ENCODE peak calls at places on chromosome 22, in five cellular contexts. C is NCI-H460, D is progenitor cell of endocrine pancreas, M is anterior cingulate cortex, J is NCI-H1092 treated with DMSO at 0.1 percent for 48 hours. O is an unnamed sample.

GRCh38 chr22:37563153-37564081 is 3.1 kb downstream of the CDC42EP1 start:
- DNase-seq in J (no peak), M (peak), D (no peak), C (no peak), O (peak)

GRCh38 chr22:49303781-49304461 is 523.8 kb downstream of the BRD1 start:
- DNase-seq in J (no peak), C (no peak), M (no peak), D (peak), O (no peak)

GRCh38 chr22:21606775-21607174 is 23.0 kb downstream of the YDJC start:
- DNase-seq in C (no peak), D (no peak), J (no peak), M (no peak), O (no peak)

GRCh38 chr22:39299829-39300178 is 19.6 kb downstream of the RPL3 start:
- DNase-seq in D (no peak), J (no peak), M (no peak), C (no peak), O (no peak)

GRCh38 chr22:41596776-41597634 is 7.4 kb upstream of the PMM1 start:
- DNase-seq in J (peak), D (peak), C (peak), M (no peak), O (peak)

GRCh38 chr22:30398685-30399680 is 2.2 kb downstream of the SEC14L2 start:
- DNase-seq in M (no peak), J (no peak), D (no peak), C (no peak), O (no peak)

GRCh38 chr22:48333816-48334735 is 1493.6 kb downstream of the BRD1 start:
- DNase-seq in J (no peak), D (no peak), M (no peak), C (no peak), O (no peak)

GRCh38 chr22:27809700-27810365 is 8.3 kb upstream of the MN1 start:
- DNase-seq in J (no peak), D (no peak), C (no peak), M (no peak), O (no peak)

GRCh38 chr22:43567691-43568308 is 156.0 kb downstream of the MPPED1 start:
- DNase-seq in C (no peak), J (no peak), D (no peak), M (peak), O (no peak)

GRCh38 chr22:44142421-44143116 is 38.2 kb upstream of the PARVG start:
- DNase-seq in J (no peak), M (no peak), D (no peak), C (no peak), O (no peak)

GRCh38 chr22:27201741-27202140 is 544.4 kb downstream of the MIAT start:
- DNase-seq in C (no peak), D (no peak), J (no peak), M (no peak), O (no peak)

GRCh38 chr22:23192133-23192532 is 11.8 kb downstream of the BCR start:
- DNase-seq in D (no peak), J (peak), M (no peak), C (no peak), O (peak)

GRCh38 chr22:24108073-24108472 is 73.2 kb upstream of the SUSD2 start:
- DNase-seq in C (no peak), D (no peak), J (no peak), M (no peak), O (no peak)

GRCh38 chr22:31044262-31044861 is 36.8 kb upstream of the SMTN start:
- DNase-seq in C (no peak), D (no peak), M (no peak), J (no peak), O (no peak)

GRCh38 chr22:31085493-31085824 is 4.3 kb downstream of the SMTN start:
- DNase-seq in M (peak), C (no peak), D (no peak), J (no peak), O (no peak)

GRCh38 chr22:35642305-35642741 is 5.9 kb upstream of the APOL6 start:
- DNase-seq in M (no peak), C (no peak), J (no peak), D (no peak), O (peak)